ENCODE peak calls at places on chromosomes 7 and 10, in five cellular contexts. N is fibroblast of the aortic adventitia, P is GM23338, Y is BJ, T is upper lobe of right lung. V is an unnamed sample.

GRCh38 chr10:97849101-97849490 is 547 bp upstream of the GOLGA7B start:
- DNase-seq in Y (no peak), P (peak), T (peak), N (no peak), V (no peak)

GRCh38 chr7:135197906-135198655 is 13.2 kb downstream of the WDR91 start:
- DNase-seq in Y (peak), P (no peak), T (no peak), N (no peak), V (peak)

GRCh38 chr7:123643495-123644428 is 11.9 kb upstream of the LMOD2 start:
- DNase-seq in Y (peak), N (peak), T (no peak), P (peak), V (peak)

GRCh38 chr7:70752794-70753241 is 379.1 kb upstream of the GALNT17 start:
- DNase-seq in Y (no peak), N (peak), T (no peak), P (no peak), V (peak)

GRCh38 chr10:76336213-76336963 is 905.0 kb downstream of the LRMDA start:
- DNase-seq in P (peak), Y (no peak), N (no peak), T (no peak), V (peak)

GRCh38 chr10:12921163-12921562 is 80.3 kb downstream of the CCDC3 start:
- DNase-seq in T (no peak), P (no peak), N (no peak), Y (no peak), V (no peak)

GRCh38 chr7:101618207-101618839 is 10.8 kb downstream of the MYL10 start:
- DNase-seq in P (no peak), N (no peak), T (no peak), Y (peak), V (no peak)

GRCh38 chr10:118955531-118956252 is 73.8 kb upstream of the NANOS1 start:
- DNase-seq in P (no peak), Y (no peak), T (no peak), N (peak), V (no peak)

GRCh38 chr7:91772100-91772794 is 108.3 kb downstream of the MTERF1 start:
- DNase-seq in Y (no peak), T (no peak), P (no peak), N (peak), V (no peak)

GRCh38 chr7:156943091-156944041 is 6.1 kb upstream of the NOM1 start:
- DNase-seq in T (no peak), N (no peak), Y (no peak), P (peak), V (no peak)

GRCh38 chr10:103481974-103482531 is 3.0 kb upstream of the CALHM3 start:
- DNase-seq in N (peak), P (peak), T (no peak), Y (no peak), V (no peak)

GRCh38 chr7:2575733-2576350 is 17.1 kb downstream of the IQCE start:
- DNase-seq in P (no peak), Y (no peak), N (no peak), T (no peak), V (no peak)

GRCh38 chr10:127966875-127967274 is 60.0 kb downstream of the PTPRE start:
- DNase-seq in T (no peak), N (no peak), P (no peak), Y (no peak), V (no peak)

GRCh38 chr7:73373741-73374140 is 45.8 kb downstream of the FKBP6 start:
- DNase-seq in T (no peak), Y (no peak), N (no peak), P (no peak), V (no peak)

GRCh38 chr10:68073631-68074403 is 1.3 kb downstream of the HERC4 start:
- DNase-seq in T (no peak), P (no peak), Y (no peak), N (peak), V (no peak)

GRCh38 chr10:103199498-103199897 is 6.4 kb upstream of the NT5C2 start:
- DNase-seq in N (no peak), T (no peak), Y (no peak), P (no peak), V (no peak)

GRCh38 chr7:23184709-23185354 is 3.0 kb downstream of the NUP42 start:
- DNase-seq in N (peak), T (no peak), Y (no peak), P (peak), V (peak)

GRCh38 chr7:128108641-128109423 is 77.6 kb upstream of the LRRC4 start:
- DNase-seq in T (peak), P (no peak), Y (no peak), N (no peak), V (no peak)

GRCh38 chr10:23096814-23097549 is 1.6 kb downstream of the MSRB2 start:
- DNase-seq in T (no peak), Y (no peak), P (no peak), N (peak), V (no peak)

GRCh38 chr7:87287738-87288341 is 57.6 kb upstream of the CROT start:
- DNase-seq in Y (no peak), P (no peak), N (no peak), T (no peak), V (no peak)

GRCh38 chr10:934746-935406 is 3.4 kb upstream of the LARP4B start:
- DNase-seq in T (no peak), P (no peak), Y (no peak), N (no peak), V (no peak)

GRCh38 chr7:3301472-3301778 is 373 bp downstream of the SDK1 start:
- DNase-seq in P (no peak), N (no peak), Y (no peak), T (no peak), V (no peak)

GRCh38 chr7:98174334-98175259 is 36.6 kb upstream of the BHLHA15 start:
- DNase-seq in N (no peak), Y (no peak), P (no peak), T (peak), V (no peak)

GRCh38 chr7:81725496-81726117 is 44.2 kb downstream of the HGF start:
- DNase-seq in N (peak), Y (peak), P (no peak), T (no peak), V (peak)

GRCh38 chr7:159145544-159145891 is 851 bp upstream of the VIPR2 start:
- DNase-seq in T (no peak), Y (no peak), P (no peak), N (no peak), V (no peak)

GRCh38 chr7:159144756-159145543 is at the start of gene VIPR2:
- DNase-seq in N (no peak), T (no peak), Y (no peak), P (peak), V (no peak)

GRCh38 chr7:159142204-159142603 is 2.5 kb downstream of the VIPR2 start:
- DNase-seq in Y (no peak), P (peak), N (no peak), T (no peak), V (no peak)

GRCh38 chr7:159142730-159143129 is 1.9 kb downstream of the VIPR2 start:
- DNase-seq in N (no peak), P (no peak), T (no peak), Y (no peak), V (no peak)

DNA sequence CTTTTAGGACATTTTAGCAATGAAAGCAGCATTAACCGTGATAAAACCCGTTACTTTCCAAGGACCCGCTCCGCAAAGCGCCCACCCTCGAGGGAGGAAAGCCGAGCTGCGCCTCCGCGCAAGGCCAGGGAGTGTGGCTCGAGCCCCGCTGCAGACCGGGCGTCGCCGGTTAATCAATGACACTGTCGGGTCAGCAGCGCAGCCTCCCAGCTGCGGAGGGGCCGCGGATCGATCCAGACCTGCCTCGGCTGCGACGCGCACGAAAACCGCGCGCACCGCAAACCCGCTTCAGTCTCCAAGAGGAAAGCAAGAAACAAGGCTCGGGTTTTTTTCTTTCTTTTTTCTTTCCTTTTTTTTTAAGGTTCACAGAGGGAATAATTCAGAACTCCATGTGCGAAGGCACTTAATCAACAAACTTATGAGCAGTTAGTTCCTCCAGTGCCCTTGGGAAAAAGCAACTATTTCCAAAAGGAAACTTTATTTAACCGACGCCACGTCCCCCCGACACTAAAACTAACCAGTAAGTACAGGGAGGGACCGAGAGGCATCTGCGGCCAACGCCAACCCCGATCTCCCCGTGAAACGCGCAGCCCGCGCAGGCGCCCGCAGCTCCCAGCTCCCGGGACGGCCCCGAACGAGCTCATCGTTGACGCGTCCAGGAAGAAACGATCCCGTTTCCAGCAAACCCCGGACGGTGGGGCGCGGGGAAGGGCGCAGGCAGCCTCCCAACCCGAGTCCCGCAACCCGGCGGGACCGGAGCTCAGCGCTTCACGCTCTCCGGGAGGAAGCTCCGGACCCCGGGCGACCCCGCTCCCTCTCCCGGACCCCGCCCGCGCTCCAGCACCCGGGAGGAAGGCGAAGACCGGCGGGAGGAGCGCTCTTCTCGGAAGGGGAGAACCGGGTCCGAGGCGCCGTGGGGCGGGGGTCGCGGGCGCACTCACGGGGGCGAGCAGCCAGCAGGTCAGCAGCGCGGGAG is 599 bp downstream of the VIPR2 start:
- DNase-seq in Y (no peak), N (no peak), T (no peak), P (peak), V (no peak)
- H3K4me3 ChIP-seq in Y (no peak), N (no peak), T (peak), P (peak), V (no peak)

DNA sequence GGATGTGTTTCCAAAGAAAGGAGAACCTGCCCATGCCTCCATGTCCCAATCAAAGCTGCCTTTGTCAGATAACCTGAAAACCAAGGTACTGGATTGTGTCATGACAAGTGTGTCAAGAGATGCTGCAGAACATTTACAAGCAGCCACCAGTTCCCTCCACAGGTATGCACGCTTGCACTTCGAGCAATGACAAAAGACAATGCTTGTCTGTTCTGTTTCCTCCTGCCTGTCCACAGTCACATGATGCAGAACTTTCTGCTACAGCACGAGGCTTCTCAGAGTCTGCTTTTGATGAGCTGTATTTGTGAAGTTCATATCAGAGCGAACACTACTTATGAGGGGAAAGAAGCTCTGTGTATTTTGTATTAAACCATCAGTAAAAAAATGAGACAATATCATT is 209.9 kb downstream of the GFRA1 start:
- DNase-seq in P (no peak), N (no peak), Y (no peak), T (no peak), V (no peak)
- TF ChIP-seq CTCF in P (no peak), N (no peak), Y (no peak), T (no peak), V (no peak)

DNA sequence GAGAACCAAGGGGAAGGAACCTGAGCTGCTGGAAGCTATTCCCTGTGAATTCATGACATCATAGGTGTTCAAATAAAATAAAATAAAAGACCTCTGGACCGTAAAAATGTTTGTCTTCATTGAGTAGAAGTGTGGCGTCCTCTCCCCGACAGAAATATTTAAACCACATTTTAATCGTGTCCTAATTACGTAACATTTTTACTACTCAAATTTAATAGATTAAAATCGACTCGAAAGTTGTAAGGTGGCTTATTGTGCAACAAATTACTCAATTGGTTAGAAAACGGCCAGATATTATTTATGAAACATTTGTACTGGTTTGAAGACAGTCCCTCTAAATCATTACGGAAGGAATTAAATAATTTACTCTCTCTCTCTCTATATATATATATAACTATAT is 15.5 kb upstream of the NCAPG2 start:
- DNase-seq in T (no peak), N (no peak), P (no peak), Y (no peak), V (no peak)
- H3K4me3 ChIP-seq in T (no peak), N (no peak), P (no peak), Y (no peak), V (no peak)

GRCh38 chr7:46485481-46486065 is 564.5 kb upstream of the IGFBP3 start:
- DNase-seq in P (no peak), N (peak), Y (no peak), T (no peak), V (no peak)
- TF ChIP-seq CTCF in P (no peak), N (peak), Y (peak), T (no peak), V (no peak)

GRCh38 chr10:113857210-113857609 is 2.7 kb downstream of the NHLRC2 start:
- DNase-seq in T (no peak), N (no peak), P (no peak), Y (no peak), V (no peak)

GRCh38 chr10:113858541-113858940 is 4.1 kb downstream of the NHLRC2 start:
- DNase-seq in Y (no peak), T (no peak), N (peak), P (no peak), V (no peak)

GRCh38 chr10:113854019-113854756 is at the start of the genes DCLRE1A and NHLRC2:
- DNase-seq in T (peak), N (peak), Y (no peak), P (peak), V (peak)

GRCh38 chr10:113854757-113855626 is 531 bp downstream of the NHLRC2 start:
- DNase-seq in N (peak), T (peak), Y (no peak), P (peak), V (no peak)

GRCh38 chr10:113856563-113856962 is 2.1 kb downstream of the NHLRC2 start:
- DNase-seq in T (no peak), P (no peak), N (peak), Y (no peak), V (no peak)
- H3K4me3 ChIP-seq in T (peak), P (peak), N (peak), Y (no peak), V (peak)

GRCh38 chr7:155343661-155344121 is 46.0 kb downstream of the INSIG1 start:
- DNase-seq in Y (no peak), T (peak), N (no peak), P (no peak), V (no peak)
- TF ChIP-seq CTCF in Y (no peak), T (no peak), N (no peak), P (no peak), V (no peak)

DNA sequence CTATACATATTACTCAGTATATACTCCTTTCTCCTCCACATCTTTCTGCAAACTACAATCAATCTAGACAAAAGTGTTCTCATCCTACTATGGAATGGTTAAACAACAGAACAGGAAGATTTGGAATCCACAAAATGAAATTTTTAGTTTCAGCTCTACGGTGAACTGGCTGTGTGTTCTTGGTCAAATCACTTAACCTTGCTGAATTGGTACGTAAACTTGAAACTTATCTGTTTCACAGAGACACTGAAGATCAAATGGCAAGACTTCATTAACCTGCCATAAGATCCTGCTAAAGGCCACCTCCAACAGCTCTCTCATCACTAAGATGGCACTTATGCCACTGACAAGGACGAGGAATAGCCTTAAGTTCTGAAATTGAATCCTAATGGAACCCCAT is 1.5 kb downstream of the NUDCD3 start:
- DNase-seq in Y (no peak), N (no peak), T (no peak), P (no peak), V (no peak)
- H3K4me3 ChIP-seq in Y (peak), N (peak), T (peak), P (peak), V (peak)

GRCh38 chr7:12518920-12519681 is 51.4 kb upstream of the SCIN start:
- DNase-seq in Y (no peak), T (no peak), N (no peak), P (peak), V (peak)
- TF ChIP-seq CTCF in Y (peak), T (peak), N (peak), P (peak), V (peak)

GRCh38 chr7:129376076-129376777 is 58.0 kb upstream of the STRIP2 start:
- DNase-seq in Y (no peak), P (peak), T (no peak), N (peak), V (no peak)

GRCh38 chr7:129375221-129375938 is 58.9 kb upstream of the STRIP2 start:
- DNase-seq in P (peak), Y (no peak), T (no peak), N (no peak), V (no peak)

GRCh38 chr7:129381710-129382484 is 52.3 kb upstream of the STRIP2 start:
- DNase-seq in N (no peak), T (no peak), P (no peak), Y (no peak), V (no peak)

GRCh38 chr7:129373651-129374428 is 60.4 kb upstream of the STRIP2 start:
- DNase-seq in P (no peak), N (no peak), Y (no peak), T (no peak), V (no peak)

DNA sequence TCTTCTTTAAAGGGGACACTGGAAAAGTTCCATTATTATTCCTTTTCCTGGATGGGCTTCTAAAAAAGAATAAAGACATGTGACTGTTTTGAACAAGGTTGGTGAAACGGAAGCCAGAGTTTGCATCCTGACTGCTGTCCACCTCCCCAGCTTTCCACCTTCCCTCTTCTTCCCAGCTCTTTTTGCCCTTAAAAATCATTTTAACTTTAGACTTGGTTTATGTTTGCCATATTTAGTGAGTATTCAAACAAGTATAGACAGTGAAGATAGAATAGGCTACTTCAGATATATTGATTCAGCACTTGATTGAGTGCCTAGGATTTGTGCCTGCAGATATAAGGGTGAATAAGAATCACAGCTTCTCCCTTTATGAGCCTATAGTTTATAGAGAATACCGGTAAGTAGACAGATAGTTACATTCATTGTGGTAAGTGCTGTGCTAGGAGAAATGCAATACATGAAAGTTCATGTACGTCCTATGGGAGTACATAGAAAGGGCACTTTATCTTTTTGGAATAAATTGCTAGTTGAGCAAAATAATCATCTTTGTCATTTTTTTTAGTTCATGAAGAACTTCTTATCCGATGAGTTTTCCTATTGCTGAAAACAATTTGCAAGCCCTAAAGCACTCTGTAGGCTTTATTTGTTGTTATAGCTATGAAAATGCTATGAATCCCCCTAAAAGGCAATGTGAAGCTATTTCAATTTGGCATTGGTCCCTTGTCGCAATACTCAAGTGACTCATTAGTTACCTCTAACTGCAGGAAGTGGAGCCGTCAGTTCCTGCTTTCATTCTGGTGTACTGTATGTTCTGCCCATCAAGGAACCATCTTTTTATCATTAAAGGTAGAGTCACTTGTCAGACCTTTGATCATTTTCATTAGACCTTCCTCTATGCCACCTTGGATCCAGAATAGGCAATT is 57.2 kb upstream of the STRIP2 start:
- DNase-seq in P (no peak), Y (no peak), N (peak), T (no peak), V (no peak)
- H3K4me3 ChIP-seq in P (no peak), Y (no peak), N (no peak), T (no peak), V (no peak)

V was measured in HFF-Myc.